ENCODE peak calls at places on chromosomes 3 and 15, in six cellular contexts. D is pancreas; G is brain microvascular endothelial cell; A is ascending aorta; V is CD8-positive, alpha-beta T cell; Z is GM12865. Q is an unnamed sample.

GRCh38 chr3:55955891-55956477 is 468.9 kb upstream of the WNT5A start:
- DNase-seq in D (no peak), G (no peak), A (no peak), V (no peak), Z (no peak), Q (no peak)

GRCh38 chr3:170697803-170698350 is 112.0 kb upstream of the SLC7A14 start:
- DNase-seq in D (no peak), G (peak), A (no peak), V (no peak), Z (no peak), Q (no peak)

GRCh38 chr3:177777699-177778098 is 580.4 kb upstream of the TBL1XR1 start:
- DNase-seq in D (peak), G (peak), A (no peak), V (peak), Z (peak), Q (peak)

GRCh38 chr3:50124363-50125226 is 30.5 kb upstream of the SEMA3F start:
- DNase-seq in D (no peak), G (no peak), A (no peak), V (no peak), Z (no peak), Q (no peak)

GRCh38 chr3:20324664-20325478 is 138.9 kb upstream of the SGO1 start:
- DNase-seq in D (no peak), G (no peak), A (no peak), V (no peak), Z (peak), Q (no peak)

GRCh38 chr3:151837057-151837456 is 23.1 kb downstream of the AADAC start:
- DNase-seq in D (no peak), G (peak), A (no peak), V (no peak), Z (no peak), Q (no peak)

GRCh38 chr3:66335671-66336070 is 114.9 kb downstream of the SLC25A26 start:
- DNase-seq in D (no peak), G (no peak), A (no peak), V (no peak), Z (no peak), Q (no peak)

GRCh38 chr3:170493712-170494182 is 75.1 kb downstream of the CLDN11 start:
- DNase-seq in D (no peak), G (peak), A (no peak), V (no peak), Z (no peak), Q (no peak)

GRCh38 chr3:45756055-45756454 is 40.3 kb downstream of the SLC6A20 start:
- DNase-seq in D (no peak), G (no peak), A (no peak), V (no peak), Z (no peak), Q (no peak)

GRCh38 chr3:157406376-157406775 is 30.3 kb upstream of the PTX3 start:
- DNase-seq in D (no peak), G (no peak), A (no peak), V (no peak), Z (no peak), Q (no peak)

GRCh38 chr15:89533861-89534544 is 37.6 kb upstream of the RHCG start:
- DNase-seq in D (no peak), G (peak), A (no peak), V (no peak), Z (no peak), Q (no peak)

GRCh38 chr3:112004664-112005063 is 5.9 kb downstream of the TAGLN3 start:
- DNase-seq in D (no peak), G (no peak), A (no peak), V (no peak), Z (no peak), Q (no peak)

GRCh38 chr3:185070491-185071335 is 82.1 kb downstream of the C3orf70 start:
- DNase-seq in D (no peak), G (peak), A (no peak), V (no peak), Z (peak), Q (peak)

GRCh38 chr3:115418583-115418982 is 204.7 kb upstream of the GAP43 start:
- DNase-seq in D (no peak), G (no peak), A (no peak), V (no peak), Z (no peak), Q (no peak)

GRCh38 chr15:92336588-92336987 is 57.1 kb upstream of the ST8SIA2 start:
- DNase-seq in D (no peak), G (no peak), A (no peak), V (no peak), Z (no peak), Q (no peak)

GRCh38 chr3:139629033-139629432 is 48.7 kb downstream of the NMNAT3 start:
- DNase-seq in D (no peak), G (peak), A (no peak), V (no peak), Z (peak), Q (no peak)

GRCh38 chr3:134985841-134986520 is 190.9 kb downstream of the EPHB1 start:
- DNase-seq in D (no peak), G (no peak), A (no peak), V (no peak), Z (no peak), Q (no peak)

GRCh38 chr3:197761784-197762183 is 12.1 kb downstream of the FYTTD1 start:
- DNase-seq in D (no peak), G (no peak), A (no peak), V (no peak), Z (no peak), Q (no peak)

GRCh38 chr3:186638259-186638658 is 1.9 kb upstream of the FETUB start:
- DNase-seq in D (no peak), G (no peak), A (no peak), V (no peak), Z (no peak), Q (no peak)

GRCh38 chr15:91067026-91067425 is 33.0 kb upstream of the SV2B start:
- DNase-seq in D (no peak), G (no peak), A (no peak), V (no peak), Z (no peak), Q (no peak)

GRCh38 chr15:91070872-91071271 is 29.2 kb upstream of the SV2B start:
- DNase-seq in D (no peak), G (no peak), A (no peak), V (no peak), Z (no peak), Q (no peak)

GRCh38 chr15:91065505-91065904 is 34.6 kb upstream of the SV2B start:
- DNase-seq in D (no peak), G (no peak), A (no peak), V (no peak), Z (no peak), Q (no peak)

GRCh38 chr15:91068966-91069365 is 31.1 kb upstream of the SV2B start:
- DNase-seq in D (no peak), G (no peak), A (no peak), V (no peak), Z (no peak), Q (no peak)

DNA sequence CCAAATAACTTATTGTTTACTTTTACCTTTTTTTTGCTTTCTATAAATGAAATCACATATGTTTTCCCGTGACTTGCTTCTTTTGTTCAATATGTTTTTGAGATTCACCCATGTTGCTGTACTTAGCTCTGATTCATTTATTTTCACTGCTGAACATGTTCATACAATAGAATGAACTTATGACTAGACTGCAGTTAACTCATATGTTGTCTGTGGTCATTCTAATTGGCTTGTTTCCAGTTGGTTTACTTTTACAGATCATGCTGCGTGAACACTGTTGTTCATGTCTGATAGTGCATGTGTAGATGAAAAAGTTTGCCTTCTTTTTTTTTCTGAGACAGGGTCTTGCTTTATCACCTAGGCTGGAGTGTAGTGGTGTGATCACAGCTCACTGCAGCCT is 31.6 kb upstream of the SV2B start:
- DNase-seq in D (no peak), G (no peak), A (no peak), V (no peak), Z (no peak), Q (no peak)
- TF ChIP-seq CTCF in D (no peak), G (no peak), A (no peak), V (no peak), Z (no peak), Q (no peak)

GRCh38 chr3:33440578-33441321 is 545 bp upstream of the UBP1 start:
- DNase-seq in D (peak), G (peak), A (peak), V (peak), Z (peak), Q (peak)
- TF ChIP-seq CTCF in D (no peak), G (no peak), A (no peak), V (no peak), Z (no peak), Q (no peak)

DNA sequence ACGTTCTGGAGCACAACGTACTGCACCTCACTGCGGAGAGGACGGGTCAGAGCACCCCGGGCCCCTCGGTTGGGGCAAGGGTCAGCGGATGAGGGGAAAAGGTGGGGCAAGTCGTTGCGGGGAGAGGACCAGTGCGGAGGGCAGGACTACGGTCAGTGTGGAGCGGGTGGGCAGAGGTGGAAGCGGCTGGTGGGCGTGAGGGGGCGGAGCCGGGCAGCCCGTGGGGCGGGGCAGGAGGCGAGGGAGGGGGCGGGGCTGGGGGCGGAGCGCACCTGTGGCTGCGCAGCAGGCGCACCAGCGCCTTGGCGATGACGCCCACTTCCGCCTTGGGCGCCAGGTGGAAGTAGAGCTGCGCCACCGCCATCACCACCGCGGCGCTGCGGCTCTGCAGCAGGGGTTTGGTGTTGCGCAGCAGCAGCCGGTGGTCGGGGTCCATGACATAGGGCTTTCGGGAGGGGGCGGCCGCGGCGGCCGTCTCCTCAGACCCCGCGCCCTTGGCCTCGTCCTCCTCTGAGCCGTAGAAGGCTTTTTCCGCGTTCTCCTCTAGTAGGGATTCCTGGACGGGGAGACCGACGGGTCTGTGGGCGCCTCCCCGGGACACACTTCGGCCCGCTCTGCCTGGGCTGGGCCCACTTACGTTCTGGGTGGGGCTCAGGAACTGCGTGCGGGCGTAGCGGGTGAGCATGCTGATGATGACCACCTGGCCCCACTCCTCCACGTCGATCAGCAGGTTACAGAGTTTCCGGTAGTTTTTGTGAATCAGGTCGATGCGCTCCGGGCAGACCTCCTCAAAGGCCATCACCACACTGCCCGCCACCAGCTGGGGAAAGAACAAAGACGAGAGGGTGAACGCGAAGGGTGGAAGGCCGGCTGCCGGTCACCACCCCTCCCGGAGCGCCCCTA is 29.2 kb downstream of the AP3B2 start:
- DNase-seq in D (peak), G (no peak), A (no peak), V (peak), Z (peak), Q (peak)
- TF ChIP-seq CTCF in D (no peak), G (no peak), A (no peak), V (peak), Z (peak), Q (peak)

DNA sequence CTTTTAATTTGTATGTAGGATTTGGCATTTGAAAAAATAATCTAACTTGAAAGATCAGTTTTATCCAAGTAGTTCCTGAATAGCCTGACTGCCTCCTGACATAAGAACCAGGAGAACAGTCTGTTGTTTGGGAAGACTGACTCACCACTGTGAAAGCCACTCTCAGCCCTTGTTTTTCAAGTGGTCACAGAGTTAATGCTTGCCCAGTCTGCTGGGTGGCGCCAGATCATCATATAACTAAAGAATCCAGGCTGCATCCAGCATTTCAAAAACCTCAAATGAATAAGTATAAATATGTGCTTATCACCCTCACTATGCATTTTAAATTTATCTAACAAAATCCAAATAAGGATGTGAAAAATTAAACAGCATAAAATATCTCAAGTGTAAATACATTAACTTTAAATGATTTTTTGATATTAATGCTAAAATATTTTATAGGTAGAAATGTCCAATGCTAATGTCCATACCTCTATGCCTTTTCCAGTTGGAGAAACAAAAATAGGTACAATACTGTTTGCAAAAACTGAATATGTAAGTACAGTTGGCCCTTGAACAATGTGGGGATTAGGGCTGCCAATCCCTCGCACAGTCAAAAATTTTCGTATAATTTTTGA is 26.9 kb upstream of the ZBBX start:
- DNase-seq in D (peak), G (peak), A (no peak), V (no peak), Z (peak), Q (peak)
- TF ChIP-seq CTCF in D (peak), G (peak), A (peak), V (no peak), Z (peak), Q (peak)